ENCODE peak calls at places on chromosomes 5 and 9, in eight cellular contexts. K, P, E, R, U, I, Q and L are unnamed samples.

GRCh38 chr5:129962506-129962905 is 58.2 kb downstream of the CHSY3 start:
- DNase-seq in K (no peak), P (no peak), E (no peak), R (no peak), U (no peak), I (no peak), Q (no peak), L (no peak)

GRCh38 chr9:105244996-105245719 is 707 bp downstream of the SLC44A1 start:
- DNase-seq in K (peak), P (peak), E (no peak), R (peak), U (peak), I (peak), Q (peak), L (peak)

GRCh38 chr5:149586708-149587318 is 5.5 kb downstream of the ARHGEF37 start:
- DNase-seq in K (no peak), P (no peak), E (no peak), R (no peak), U (no peak), I (no peak), Q (no peak), L (no peak)

GRCh38 chr9:16871358-16872151 is 1.1 kb upstream of the BNC2 start:
- DNase-seq in K (no peak), P (peak), E (no peak), R (peak), U (peak), I (peak), Q (peak), L (peak)

GRCh38 chr5:110088676-110089436 is 399.1 kb downstream of the MAN2A1 start:
- DNase-seq in K (no peak), P (no peak), E (no peak), R (no peak), U (no peak), I (no peak), Q (no peak), L (peak)

GRCh38 chr5:94983861-94984535 is 300.9 kb downstream of the MCTP1 start:
- DNase-seq in K (no peak), P (no peak), E (no peak), R (no peak), U (no peak), I (no peak), Q (no peak), L (no peak)

GRCh38 chr5:131991593-131992324 is 19.7 kb downstream of the ACSL6 start:
- DNase-seq in K (no peak), P (no peak), E (no peak), R (no peak), U (peak), I (no peak), Q (no peak), L (no peak)

GRCh38 chr5:12022444-12022843 is 118.2 kb upstream of the CTNND2 start:
- DNase-seq in K (no peak), P (no peak), E (no peak), R (no peak), U (no peak), I (no peak), Q (no peak), L (no peak)

GRCh38 chr9:116369706-116370105 is 216.1 kb downstream of the PAPPA start:
- DNase-seq in K (no peak), P (no peak), E (no peak), R (no peak), U (no peak), I (no peak), Q (no peak), L (no peak)

GRCh38 chr5:134584662-134585061 is 48.0 kb downstream of the SAR1B start:
- DNase-seq in K (no peak), P (peak), E (no peak), R (no peak), U (no peak), I (no peak), Q (no peak), L (peak)
- H3K27ac ChIP-seq in K (no peak), P (no peak), E (no peak), R (no peak), U (no peak), I (no peak), Q (no peak), L (no peak)

GRCh38 chr9:122975196-122975595 is 34.4 kb downstream of the RABGAP1 start:
- DNase-seq in K (no peak), P (no peak), E (no peak), R (no peak), U (no peak), I (no peak), Q (no peak), L (no peak)
- H3K27ac ChIP-seq in K (no peak), P (peak), E (peak), R (peak), U (peak), I (no peak), Q (no peak), L (no peak)

GRCh38 chr5:82793808-82794419 is 283.3 kb downstream of the TMEM167A start:
- DNase-seq in K (no peak), P (no peak), E (no peak), R (no peak), U (no peak), I (no peak), Q (peak), L (no peak)

GRCh38 chr5:82794876-82795275 is 282.3 kb downstream of the TMEM167A start:
- DNase-seq in K (no peak), P (no peak), E (no peak), R (no peak), U (no peak), I (no peak), Q (no peak), L (no peak)

GRCh38 chr5:82798676-82799075 is 278.5 kb downstream of the TMEM167A start:
- DNase-seq in K (no peak), P (no peak), E (no peak), R (no peak), U (no peak), I (no peak), Q (no peak), L (no peak)

GRCh38 chr5:82799346-82800077 is 277.7 kb downstream of the TMEM167A start:
- DNase-seq in K (no peak), P (no peak), E (no peak), R (no peak), U (no peak), I (no peak), Q (no peak), L (no peak)

GRCh38 chr5:82796643-82797416 is 280.4 kb downstream of the TMEM167A start:
- DNase-seq in K (no peak), P (no peak), E (no peak), R (no peak), U (no peak), I (no peak), Q (no peak), L (no peak)
- H3K27ac ChIP-seq in K (no peak), P (no peak), E (no peak), R (no peak), U (no peak), I (no peak), Q (no peak), L (no peak)

GRCh38 chr5:1137567-1138444 is 25.9 kb upstream of the SLC12A7 start:
- DNase-seq in K (no peak), P (no peak), E (no peak), R (no peak), U (no peak), I (no peak), Q (no peak), L (peak)
- H3K27ac ChIP-seq in K (no peak), P (no peak), E (no peak), R (no peak), U (no peak), I (no peak), Q (no peak), L (no peak)

GRCh38 chr9:137318976-137319375 is 16.9 kb upstream of the NRARP start:
- DNase-seq in K (no peak), P (peak), E (no peak), R (peak), U (peak), I (peak), Q (peak), L (peak)

GRCh38 chr9:137318565-137318964 is 16.5 kb upstream of the NRARP start:
- DNase-seq in K (no peak), P (no peak), E (no peak), R (no peak), U (no peak), I (peak), Q (no peak), L (no peak)

GRCh38 chr9:137319976-137320551 is 18.0 kb upstream of the NRARP start:
- DNase-seq in K (no peak), P (peak), E (no peak), R (peak), U (no peak), I (no peak), Q (no peak), L (peak)

GRCh38 chr9:137320555-137321384 is 18.7 kb upstream of the NRARP start:
- DNase-seq in K (no peak), P (peak), E (no peak), R (peak), U (no peak), I (no peak), Q (no peak), L (peak)

GRCh38 chr9:137319434-137319975 is 17.4 kb upstream of the NRARP start:
- DNase-seq in K (no peak), P (peak), E (no peak), R (peak), U (no peak), I (no peak), Q (no peak), L (peak)
- H3K27ac ChIP-seq in K (no peak), P (no peak), E (peak), R (peak), U (no peak), I (no peak), Q (no peak), L (no peak)

DNA sequence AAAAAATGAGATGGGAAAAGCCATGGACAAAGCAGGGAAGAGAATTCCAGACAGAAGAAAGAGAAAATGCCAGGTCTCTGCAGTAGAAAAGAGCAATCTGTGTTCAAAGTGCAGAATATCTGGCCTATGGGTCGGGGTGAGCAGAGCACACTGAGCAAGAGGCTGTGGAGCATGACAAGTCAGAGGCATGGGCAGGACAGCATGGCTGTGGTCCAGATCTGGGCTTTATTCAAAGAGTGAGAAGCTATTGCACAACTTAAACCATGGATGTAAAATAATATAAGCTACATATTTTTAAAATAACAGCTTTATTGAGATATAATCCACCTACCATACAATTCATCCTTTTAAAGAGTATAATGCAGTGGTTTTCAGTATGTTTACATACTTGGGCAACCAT is 133.1 kb upstream of the SPDL1 start:
- DNase-seq in K (no peak), P (no peak), E (no peak), R (peak), U (no peak), I (no peak), Q (no peak), L (no peak)
- H3K27ac ChIP-seq in K (no peak), P (no peak), E (no peak), R (no peak), U (no peak), I (no peak), Q (no peak), L (no peak)

GRCh38 chr5:38431242-38431853 is 125.1 kb downstream of the LIFR start:
- DNase-seq in K (no peak), P (no peak), E (no peak), R (no peak), U (no peak), I (no peak), Q (no peak), L (no peak)

GRCh38 chr5:38434981-38435710 is 121.3 kb downstream of the LIFR start:
- DNase-seq in K (no peak), P (no peak), E (no peak), R (no peak), U (no peak), I (no peak), Q (no peak), L (no peak)

GRCh38 chr5:38438757-38439156 is 117.7 kb downstream of the LIFR start:
- DNase-seq in K (no peak), P (no peak), E (no peak), R (no peak), U (no peak), I (no peak), Q (no peak), L (no peak)

GRCh38 chr5:38433160-38433861 is 123.1 kb downstream of the LIFR start:
- DNase-seq in K (no peak), P (peak), E (no peak), R (no peak), U (no peak), I (peak), Q (no peak), L (no peak)
- H3K27ac ChIP-seq in K (no peak), P (peak), E (peak), R (peak), U (peak), I (no peak), Q (no peak), L (no peak)

DNA sequence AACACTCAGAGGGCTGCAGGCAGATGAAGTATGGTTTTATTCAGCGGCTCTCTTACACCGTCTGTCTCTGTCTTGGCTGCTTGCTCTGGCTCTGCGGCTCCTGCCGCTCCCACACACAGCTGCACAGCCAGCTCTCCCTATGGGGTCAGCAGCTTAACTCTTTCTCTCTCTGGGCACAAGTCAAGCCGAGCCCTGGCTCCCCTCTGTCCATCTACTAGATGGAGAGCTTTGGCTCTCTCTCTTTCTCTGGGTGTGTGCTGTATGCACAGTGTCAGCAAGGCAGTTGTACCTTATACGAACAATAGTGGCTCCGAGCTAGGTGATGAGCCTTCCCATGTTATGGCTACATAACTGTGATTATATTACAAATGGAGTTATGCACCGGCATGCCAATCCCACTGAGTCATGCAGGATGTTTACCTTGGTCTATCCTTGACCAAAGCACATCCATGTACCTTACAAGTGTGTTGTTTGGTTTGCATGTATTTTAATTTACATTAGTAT is 19.3 kb upstream of the PPP2CA start:
- DNase-seq in K (no peak), P (no peak), E (no peak), R (no peak), U (no peak), I (peak), Q (peak), L (no peak)
- H3K27ac ChIP-seq in K (no peak), P (no peak), E (no peak), R (no peak), U (no peak), I (peak), Q (no peak), L (no peak)

DNA sequence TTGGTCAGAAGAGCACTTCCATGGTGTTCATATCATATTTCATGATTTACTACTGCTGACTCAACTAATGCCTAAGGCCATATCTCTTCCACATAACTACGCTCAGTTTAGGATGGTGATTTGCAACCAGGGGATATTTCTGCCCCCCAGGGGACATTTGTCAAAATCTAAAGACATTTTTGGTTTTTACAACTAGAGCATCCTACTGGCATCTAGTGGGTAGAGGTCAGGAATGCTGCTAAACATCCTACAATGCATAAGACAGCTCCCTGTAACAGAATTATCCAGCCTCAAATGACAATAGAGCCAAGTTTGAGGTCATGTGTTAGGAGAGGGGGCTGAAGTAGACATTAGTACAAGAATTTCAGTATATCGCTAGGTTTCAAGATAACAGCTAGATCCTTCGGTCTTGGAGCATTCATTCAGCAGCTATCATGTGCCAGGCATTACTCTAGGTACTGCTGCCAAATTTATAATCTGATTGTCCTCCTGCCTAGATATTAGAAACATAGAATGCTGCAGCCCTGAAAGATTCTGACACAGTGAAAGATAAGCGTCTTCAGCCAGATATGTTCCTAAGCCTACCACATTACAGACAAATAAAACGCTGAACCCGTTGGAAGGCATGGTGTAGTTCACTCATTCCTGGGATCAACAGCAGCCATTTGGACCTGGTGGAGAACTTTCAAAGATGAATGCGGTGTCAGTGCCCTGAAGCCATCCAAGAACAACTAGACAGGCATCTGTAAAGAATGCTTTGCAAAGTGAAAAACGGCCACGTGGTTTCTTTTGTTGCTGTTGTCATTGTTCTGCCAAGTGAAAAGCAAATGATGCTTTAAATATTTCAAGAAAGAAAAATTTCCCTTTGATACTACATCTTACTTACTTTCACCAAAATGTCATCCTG is 55.5 kb upstream of the FST start:
- DNase-seq in K (no peak), P (no peak), E (no peak), R (no peak), U (no peak), I (no peak), Q (no peak), L (no peak)
- H3K27ac ChIP-seq in K (no peak), P (no peak), E (no peak), R (no peak), U (no peak), I (no peak), Q (no peak), L (no peak)